ENCODE peak calls at places on chromosome 13, in nine cellular contexts. E is NCI-H2107; J is DMS153; P is fibroblast of pulmonary artery; Z is left ventricle myocardium superior; X is renal cortical epithelial cell; L is stomach; U is stimulated activated CD4-positive, alpha-beta T cell treated with anti-CD3 and anti-CD28 coated beads, Interleukin-1b, Interleukin-23, amount 100 ng/mL, for 1 hour; A is GM12878. S is an unnamed sample.

GRCh38 chr13:33640832-33641231 is 177.1 kb upstream of the RFC3 start:
- DNase-seq in P (peak; percentile 31), X (no peak), A (no peak), L (no peak), Z (no peak), E (no peak), J (no peak), U (no peak), S (peak; percentile 45)

GRCh38 chr13:30463820-30464495 is 1.8 kb downstream of the HMGB1 start:
- DNase-seq in X (peak; percentile 43), E (no peak), P (peak; percentile 69), J (peak; percentile 23), L (peak; percentile 61), Z (peak; percentile 69), A (no peak), U (peak; percentile 40), S (peak; percentile 79)

GRCh38 chr13:100659578-100659977 is 15.0 kb downstream of the TMTC4 start:
- DNase-seq in L (no peak), A (no peak), U (no peak), P (no peak), Z (no peak), X (no peak), J (no peak), E (no peak), S (no peak)

GRCh38 chr13:52665325-52665724 is 12.7 kb downstream of the SUGT1 start:
- DNase-seq in E (no peak), X (peak; percentile 64), U (no peak), L (no peak), P (peak; percentile 57), Z (no peak), A (no peak), J (peak; percentile 4), S (peak; percentile 60)

GRCh38 chr13:110334256-110334655 is 27.2 kb downstream of the COL4A2 start:
- DNase-seq in Z (no peak), L (no peak), P (no peak), E (no peak), A (no peak), X (no peak), U (no peak), J (no peak), S (no peak)

GRCh38 chr13:65892859-65893258 is 1337.3 kb downstream of the PCDH9 start:
- DNase-seq in X (peak; percentile 23), Z (no peak), J (no peak), A (no peak), P (peak; percentile 42), U (no peak), E (no peak), L (no peak), S (no peak)

GRCh38 chr13:110073982-110074381 is 233.0 kb downstream of the COL4A1 start:
- DNase-seq in E (no peak), U (no peak), A (no peak), P (no peak), X (no peak), J (no peak), L (no peak), Z (no peak), S (no peak)

GRCh38 chr13:19071161-19071936 is 110.3 kb downstream of the TUBA3C start:
- DNase-seq in Z (no peak), U (no peak), J (no peak), X (no peak), E (no peak), L (no peak), A (no peak), P (no peak), S (no peak)

S was measured in GM23248.